ENCODE peak calls at places on chromosomes 16 and 17, in eight cellular contexts. One of them, this sample, is unnamed.

GRCh38 chr16:4801962-4802658 is at the start of gene ROGDI:
- DNase-seq in stimulated activated CD4-positive, alpha-beta T cell treated with anti-CD3 and anti-CD28 coated beads, Interleukin-12 subunit alpha, Interleukin-12 subunit beta, amount 100 ng/mL, for 48 hours: peak; percentile 60
- DNase-seq in stomach: peak; percentile 96
- DNase-seq in stromal cell of bone marrow: peak; percentile 19
- DNase-seq in Kasumi-1: peak; percentile 1
- DNase-seq in NCI-H1092 treated with DMSO at 0.1 percent for 48 hours: peak; percentile 73
- DNase-seq in activated B cell treated with CpG ODN at 0.5 μM for 24 hours: no peak
- DNase-seq in T-helper 1 cell: peak; percentile 82
- DNase-seq in this sample: peak; percentile 57

GRCh38 chr17:17712268-17712924 is 31.1 kb downstream of the RAI1 start:
- DNase-seq in stromal cell of bone marrow: no peak
- DNase-seq in activated B cell treated with CpG ODN at 0.5 μM for 24 hours: no peak
- DNase-seq in stomach: no peak
- DNase-seq in T-helper 1 cell: no peak
- DNase-seq in NCI-H1092 treated with DMSO at 0.1 percent for 48 hours: no peak
- DNase-seq in Kasumi-1: no peak
- DNase-seq in stimulated activated CD4-positive, alpha-beta T cell treated with anti-CD3 and anti-CD28 coated beads, Interleukin-12 subunit alpha, Interleukin-12 subunit beta, amount 100 ng/mL, for 48 hours: no peak
- DNase-seq in this sample: no peak

GRCh38 chr16:86786338-86786737 is 208.0 kb downstream of the FOXL1 start:
- DNase-seq in NCI-H1092 treated with DMSO at 0.1 percent for 48 hours: no peak
- DNase-seq in stromal cell of bone marrow: no peak
- DNase-seq in stimulated activated CD4-positive, alpha-beta T cell treated with anti-CD3 and anti-CD28 coated beads, Interleukin-12 subunit alpha, Interleukin-12 subunit beta, amount 100 ng/mL, for 48 hours: no peak
- DNase-seq in stomach: peak; percentile 9
- DNase-seq in activated B cell treated with CpG ODN at 0.5 μM for 24 hours: no peak
- DNase-seq in T-helper 1 cell: no peak
- DNase-seq in Kasumi-1: no peak
- DNase-seq in this sample: no peak

GRCh38 chr17:835263-835662 is 53.1 kb downstream of the MRM3 start:
- DNase-seq in NCI-H1092 treated with DMSO at 0.1 percent for 48 hours: no peak
- DNase-seq in activated B cell treated with CpG ODN at 0.5 μM for 24 hours: no peak
- DNase-seq in stomach: no peak
- DNase-seq in T-helper 1 cell: no peak
- DNase-seq in stromal cell of bone marrow: peak; percentile 98
- DNase-seq in Kasumi-1: no peak
- DNase-seq in stimulated activated CD4-positive, alpha-beta T cell treated with anti-CD3 and anti-CD28 coated beads, Interleukin-12 subunit alpha, Interleukin-12 subunit beta, amount 100 ng/mL, for 48 hours: no peak
- DNase-seq in this sample: no peak

GRCh38 chr16:1311738-1312458 is 2.5 kb downstream of the UBE2I start:
- DNase-seq in stomach: no peak
- DNase-seq in NCI-H1092 treated with DMSO at 0.1 percent for 48 hours: no peak
- DNase-seq in activated B cell treated with CpG ODN at 0.5 μM for 24 hours: no peak
- DNase-seq in Kasumi-1: no peak
- DNase-seq in stimulated activated CD4-positive, alpha-beta T cell treated with anti-CD3 and anti-CD28 coated beads, Interleukin-12 subunit alpha, Interleukin-12 subunit beta, amount 100 ng/mL, for 48 hours: no peak
- DNase-seq in T-helper 1 cell: no peak
- DNase-seq in stromal cell of bone marrow: no peak
- DNase-seq in this sample: no peak

GRCh38 chr17:77882481-77883212 is 75.9 kb upstream of the TNRC6C start:
- DNase-seq in Kasumi-1: peak; percentile 63
- DNase-seq in stimulated activated CD4-positive, alpha-beta T cell treated with anti-CD3 and anti-CD28 coated beads, Interleukin-12 subunit alpha, Interleukin-12 subunit beta, amount 100 ng/mL, for 48 hours: peak; percentile 53
- DNase-seq in activated B cell treated with CpG ODN at 0.5 μM for 24 hours: peak; percentile 59
- DNase-seq in stomach: peak; percentile 44
- DNase-seq in stromal cell of bone marrow: peak; percentile 38
- DNase-seq in T-helper 1 cell: peak; percentile 87
- DNase-seq in NCI-H1092 treated with DMSO at 0.1 percent for 48 hours: no peak
- DNase-seq in this sample: no peak

GRCh38 chr17:6676802-6677157 is 25.2 kb downstream of the C17orf100 start:
- DNase-seq in T-helper 1 cell: no peak
- DNase-seq in Kasumi-1: no peak
- DNase-seq in stromal cell of bone marrow: no peak
- DNase-seq in stimulated activated CD4-positive, alpha-beta T cell treated with anti-CD3 and anti-CD28 coated beads, Interleukin-12 subunit alpha, Interleukin-12 subunit beta, amount 100 ng/mL, for 48 hours: no peak
- DNase-seq in activated B cell treated with CpG ODN at 0.5 μM for 24 hours: no peak
- DNase-seq in stomach: no peak
- DNase-seq in NCI-H1092 treated with DMSO at 0.1 percent for 48 hours: no peak
- DNase-seq in this sample: no peak

GRCh38 chr17:73901661-73902415 is 257.6 kb upstream of the SDK2 start:
- DNase-seq in activated B cell treated with CpG ODN at 0.5 μM for 24 hours: no peak
- DNase-seq in T-helper 1 cell: no peak
- DNase-seq in NCI-H1092 treated with DMSO at 0.1 percent for 48 hours: no peak
- DNase-seq in stimulated activated CD4-positive, alpha-beta T cell treated with anti-CD3 and anti-CD28 coated beads, Interleukin-12 subunit alpha, Interleukin-12 subunit beta, amount 100 ng/mL, for 48 hours: peak; percentile 11
- DNase-seq in Kasumi-1: peak; percentile 2
- DNase-seq in stomach: peak; percentile 65
- DNase-seq in stromal cell of bone marrow: no peak
- DNase-seq in this sample: no peak

GRCh38 chr17:13599808-13600398 is 1.8 kb downstream of the HS3ST3A1 start:
- DNase-seq in T-helper 1 cell: no peak
- DNase-seq in Kasumi-1: no peak
- DNase-seq in stimulated activated CD4-positive, alpha-beta T cell treated with anti-CD3 and anti-CD28 coated beads, Interleukin-12 subunit alpha, Interleukin-12 subunit beta, amount 100 ng/mL, for 48 hours: no peak
- DNase-seq in stromal cell of bone marrow: no peak
- DNase-seq in NCI-H1092 treated with DMSO at 0.1 percent for 48 hours: no peak
- DNase-seq in stomach: no peak
- DNase-seq in activated B cell treated with CpG ODN at 0.5 μM for 24 hours: no peak
- DNase-seq in this sample: no peak

GRCh38 chr17:17514993-17515920 is 19.1 kb upstream of the RASD1 start:
- DNase-seq in stimulated activated CD4-positive, alpha-beta T cell treated with anti-CD3 and anti-CD28 coated beads, Interleukin-12 subunit alpha, Interleukin-12 subunit beta, amount 100 ng/mL, for 48 hours: no peak
- DNase-seq in stomach: no peak
- DNase-seq in NCI-H1092 treated with DMSO at 0.1 percent for 48 hours: no peak
- DNase-seq in activated B cell treated with CpG ODN at 0.5 μM for 24 hours: no peak
- DNase-seq in Kasumi-1: no peak
- DNase-seq in stromal cell of bone marrow: peak; percentile 96
- DNase-seq in T-helper 1 cell: no peak
- DNase-seq in this sample: no peak

GRCh38 chr17:15436399-15437369 is 30.7 kb downstream of the CDRT4 start:
- DNase-seq in stromal cell of bone marrow: no peak
- DNase-seq in stimulated activated CD4-positive, alpha-beta T cell treated with anti-CD3 and anti-CD28 coated beads, Interleukin-12 subunit alpha, Interleukin-12 subunit beta, amount 100 ng/mL, for 48 hours: peak; percentile 10
- DNase-seq in NCI-H1092 treated with DMSO at 0.1 percent for 48 hours: peak; percentile 93
- DNase-seq in Kasumi-1: peak; percentile 34
- DNase-seq in activated B cell treated with CpG ODN at 0.5 μM for 24 hours: no peak
- DNase-seq in T-helper 1 cell: no peak
- DNase-seq in stomach: peak; percentile 44
- DNase-seq in this sample: peak; percentile 70

GRCh38 chr16:19113577-19114358 is at the start of gene ITPRIPL2:
- DNase-seq in Kasumi-1: peak; percentile 37
- DNase-seq in activated B cell treated with CpG ODN at 0.5 μM for 24 hours: peak; percentile 33
- DNase-seq in T-helper 1 cell: no peak
- DNase-seq in stimulated activated CD4-positive, alpha-beta T cell treated with anti-CD3 and anti-CD28 coated beads, Interleukin-12 subunit alpha, Interleukin-12 subunit beta, amount 100 ng/mL, for 48 hours: no peak
- DNase-seq in NCI-H1092 treated with DMSO at 0.1 percent for 48 hours: peak; percentile 35
- DNase-seq in stomach: peak; percentile 83
- DNase-seq in stromal cell of bone marrow: peak; percentile 85
- DNase-seq in this sample: no peak

GRCh38 chr16:50491516-50491915 is 56.7 kb upstream of the NKD1 start:
- DNase-seq in stomach: peak; percentile 3
- DNase-seq in stimulated activated CD4-positive, alpha-beta T cell treated with anti-CD3 and anti-CD28 coated beads, Interleukin-12 subunit alpha, Interleukin-12 subunit beta, amount 100 ng/mL, for 48 hours: no peak
- DNase-seq in Kasumi-1: no peak
- DNase-seq in T-helper 1 cell: no peak
- DNase-seq in NCI-H1092 treated with DMSO at 0.1 percent for 48 hours: no peak
- DNase-seq in stromal cell of bone marrow: no peak
- DNase-seq in activated B cell treated with CpG ODN at 0.5 μM for 24 hours: no peak
- DNase-seq in this sample: no peak

GRCh38 chr17:64661731-64661980 is 451 bp downstream of the SMURF2 start:
- DNase-seq in NCI-H1092 treated with DMSO at 0.1 percent for 48 hours: peak; percentile 16
- DNase-seq in activated B cell treated with CpG ODN at 0.5 μM for 24 hours: no peak
- DNase-seq in Kasumi-1: no peak
- DNase-seq in stimulated activated CD4-positive, alpha-beta T cell treated with anti-CD3 and anti-CD28 coated beads, Interleukin-12 subunit alpha, Interleukin-12 subunit beta, amount 100 ng/mL, for 48 hours: no peak
- DNase-seq in stomach: no peak
- DNase-seq in T-helper 1 cell: no peak
- DNase-seq in stromal cell of bone marrow: no peak
- DNase-seq in this sample: no peak

GRCh38 chr17:61128671-61129115 is 270.9 kb upstream of the TBX2 start:
- DNase-seq in NCI-H1092 treated with DMSO at 0.1 percent for 48 hours: no peak
- DNase-seq in stimulated activated CD4-positive, alpha-beta T cell treated with anti-CD3 and anti-CD28 coated beads, Interleukin-12 subunit alpha, Interleukin-12 subunit beta, amount 100 ng/mL, for 48 hours: no peak
- DNase-seq in activated B cell treated with CpG ODN at 0.5 μM for 24 hours: no peak
- DNase-seq in Kasumi-1: peak; percentile 38
- DNase-seq in T-helper 1 cell: no peak
- DNase-seq in stromal cell of bone marrow: peak; percentile 53
- DNase-seq in stomach: no peak
- DNase-seq in this sample: no peak

GRCh38 chr16:88783391-88784073 is 1.5 kb downstream of the PIEZO1 start:
- DNase-seq in stomach: peak; percentile 54
- DNase-seq in stimulated activated CD4-positive, alpha-beta T cell treated with anti-CD3 and anti-CD28 coated beads, Interleukin-12 subunit alpha, Interleukin-12 subunit beta, amount 100 ng/mL, for 48 hours: no peak
- DNase-seq in activated B cell treated with CpG ODN at 0.5 μM for 24 hours: no peak
- DNase-seq in T-helper 1 cell: no peak
- DNase-seq in stromal cell of bone marrow: no peak
- DNase-seq in Kasumi-1: peak; percentile 44
- DNase-seq in NCI-H1092 treated with DMSO at 0.1 percent for 48 hours: no peak
- DNase-seq in this sample: no peak